ENCODE peak calls at places on chromosomes 13 and 19, in six cellular contexts. One of them, this sample, is unnamed.

GRCh38 chr19:51366999-51367564 is 894 bp upstream of the ETFB start:
- DNase-seq in AG04450: no peak
- DNase-seq in cardiac fibroblast: no peak
- DNase-seq in brain microvascular endothelial cell: no peak
- DNase-seq in body of pancreas: no peak
- DNase-seq in neural crest cell: no peak
- DNase-seq in this sample: no peak

GRCh38 chr13:42280537-42280936 is 8.6 kb downstream of the AKAP11 start:
- DNase-seq in AG04450: no peak
- DNase-seq in cardiac fibroblast: no peak
- DNase-seq in brain microvascular endothelial cell: no peak
- DNase-seq in body of pancreas: no peak
- DNase-seq in neural crest cell: no peak
- DNase-seq in this sample: no peak

GRCh38 chr13:46369506-46370268 is 17.4 kb downstream of the RUBCNL start:
- DNase-seq in AG04450: peak
- DNase-seq in cardiac fibroblast: peak
- DNase-seq in brain microvascular endothelial cell: peak
- DNase-seq in body of pancreas: no peak
- DNase-seq in neural crest cell: no peak
- DNase-seq in this sample: no peak

GRCh38 chr19:18433039-18433691 is 4.8 kb downstream of the ISYNA1 start:
- DNase-seq in AG04450: no peak
- DNase-seq in cardiac fibroblast: no peak
- DNase-seq in brain microvascular endothelial cell: no peak
- DNase-seq in body of pancreas: no peak
- DNase-seq in neural crest cell: no peak
- DNase-seq in this sample: peak

GRCh38 chr19:38675611-38676010 is 28.2 kb downstream of the ACTN4 start:
- DNase-seq in AG04450: no peak
- DNase-seq in cardiac fibroblast: no peak
- DNase-seq in brain microvascular endothelial cell: no peak
- DNase-seq in body of pancreas: no peak
- DNase-seq in neural crest cell: no peak
- DNase-seq in this sample: no peak

GRCh38 chr13:60701919-60702318 is 304.9 kb downstream of the TDRD3 start:
- DNase-seq in AG04450: no peak
- DNase-seq in cardiac fibroblast: no peak
- DNase-seq in brain microvascular endothelial cell: no peak
- DNase-seq in body of pancreas: no peak
- DNase-seq in neural crest cell: no peak
- DNase-seq in this sample: no peak

GRCh38 chr19:16315825-16316505 is 8.7 kb upstream of the KLF2 start:
- DNase-seq in AG04450: peak
- DNase-seq in cardiac fibroblast: peak
- DNase-seq in brain microvascular endothelial cell: peak
- DNase-seq in body of pancreas: no peak
- DNase-seq in neural crest cell: no peak
- DNase-seq in this sample: no peak

GRCh38 chr19:3822683-3823344 is 36.6 kb upstream of the MATK start:
- DNase-seq in AG04450: no peak
- DNase-seq in cardiac fibroblast: no peak
- DNase-seq in brain microvascular endothelial cell: no peak
- DNase-seq in body of pancreas: no peak
- DNase-seq in neural crest cell: no peak
- DNase-seq in this sample: no peak

GRCh38 chr13:24680258-24680920 is at the start of gene ATP12A:
- DNase-seq in AG04450: no peak
- DNase-seq in cardiac fibroblast: no peak
- DNase-seq in brain microvascular endothelial cell: no peak
- DNase-seq in body of pancreas: peak
- DNase-seq in neural crest cell: no peak
- DNase-seq in this sample: no peak

GRCh38 chr19:19591133-19591825 is 27.2 kb downstream of the PBX4 start:
- DNase-seq in AG04450: peak
- DNase-seq in cardiac fibroblast: peak
- DNase-seq in brain microvascular endothelial cell: peak
- DNase-seq in body of pancreas: peak
- DNase-seq in neural crest cell: no peak
- DNase-seq in this sample: no peak

GRCh38 chr13:25958983-25959382 is 92.8 kb downstream of the SHISA2 start:
- DNase-seq in AG04450: no peak
- DNase-seq in cardiac fibroblast: no peak
- DNase-seq in brain microvascular endothelial cell: no peak
- DNase-seq in body of pancreas: no peak
- DNase-seq in neural crest cell: no peak
- DNase-seq in this sample: no peak

GRCh38 chr19:54137913-54138776 is 583 bp downstream of the CNOT3 start:
- DNase-seq in AG04450: no peak
- DNase-seq in cardiac fibroblast: peak
- DNase-seq in brain microvascular endothelial cell: no peak
- DNase-seq in body of pancreas: peak
- DNase-seq in neural crest cell: no peak
- DNase-seq in this sample: no peak

GRCh38 chr13:30905932-30906383 is at the start of gene MEDAG:
- DNase-seq in AG04450: no peak
- DNase-seq in cardiac fibroblast: peak
- DNase-seq in brain microvascular endothelial cell: peak
- DNase-seq in body of pancreas: peak
- DNase-seq in neural crest cell: no peak
- DNase-seq in this sample: no peak

GRCh38 chr19:3606690-3607289 is at the start of gene TBXA2R:
- DNase-seq in AG04450: no peak
- DNase-seq in cardiac fibroblast: peak
- DNase-seq in brain microvascular endothelial cell: peak
- DNase-seq in body of pancreas: peak
- DNase-seq in neural crest cell: no peak
- DNase-seq in this sample: no peak

GRCh38 chr19:492091-492531 is 4.2 kb upstream of the MADCAM1 start:
- DNase-seq in AG04450: no peak
- DNase-seq in cardiac fibroblast: no peak
- DNase-seq in brain microvascular endothelial cell: no peak
- DNase-seq in body of pancreas: no peak
- DNase-seq in neural crest cell: no peak
- DNase-seq in this sample: no peak

GRCh38 chr13:76820759-76821158 is 65.4 kb downstream of the KCTD12 start:
- DNase-seq in AG04450: no peak
- DNase-seq in cardiac fibroblast: peak
- DNase-seq in brain microvascular endothelial cell: no peak
- DNase-seq in body of pancreas: no peak
- DNase-seq in neural crest cell: no peak
- DNase-seq in this sample: no peak

GRCh38 chr13:76825415-76825814 is 60.8 kb downstream of the KCTD12 start:
- DNase-seq in AG04450: no peak
- DNase-seq in cardiac fibroblast: no peak
- DNase-seq in brain microvascular endothelial cell: peak
- DNase-seq in body of pancreas: no peak
- DNase-seq in neural crest cell: no peak
- DNase-seq in this sample: no peak

GRCh38 chr13:76826527-76826926 is 59.7 kb downstream of the KCTD12 start:
- DNase-seq in AG04450: no peak
- DNase-seq in cardiac fibroblast: no peak
- DNase-seq in brain microvascular endothelial cell: no peak
- DNase-seq in body of pancreas: no peak
- DNase-seq in neural crest cell: no peak
- DNase-seq in this sample: no peak

GRCh38 chr13:76823969-76824368 is 62.2 kb downstream of the KCTD12 start:
- DNase-seq in AG04450: no peak
- DNase-seq in cardiac fibroblast: no peak
- DNase-seq in brain microvascular endothelial cell: no peak
- DNase-seq in body of pancreas: no peak
- DNase-seq in neural crest cell: no peak
- DNase-seq in this sample: no peak

DNA sequence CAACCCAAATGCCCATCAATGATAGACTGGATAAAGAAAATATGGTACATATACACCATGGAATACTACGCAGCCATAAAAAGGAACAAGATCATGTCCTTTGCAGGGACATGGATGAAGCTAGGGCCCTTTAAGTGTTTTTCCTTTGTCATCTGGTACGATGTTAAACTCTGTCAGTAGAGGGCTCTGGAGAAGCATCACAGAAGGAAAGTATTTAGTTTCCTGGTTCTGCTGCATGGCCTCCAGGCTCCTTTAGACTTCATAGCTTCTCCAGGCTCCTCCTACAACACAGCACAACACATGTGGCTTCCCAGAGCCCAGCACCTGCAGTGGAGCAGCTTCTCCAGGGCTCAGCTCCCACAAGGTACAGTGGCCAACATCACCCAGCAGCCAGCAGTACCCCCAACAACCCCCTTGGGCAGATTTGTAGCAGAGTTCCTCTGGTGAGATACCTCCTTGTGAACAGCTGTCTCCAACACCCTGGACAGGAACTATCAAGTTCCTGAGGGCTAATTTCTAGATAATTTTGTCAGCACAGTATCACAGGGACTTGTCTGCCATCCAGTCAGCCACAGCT is 63.4 kb downstream of the KCTD12 start:
- DNase-seq in AG04450: no peak
- DNase-seq in cardiac fibroblast: peak
- DNase-seq in brain microvascular endothelial cell: no peak
- DNase-seq in body of pancreas: no peak
- DNase-seq in neural crest cell: no peak
- DNase-seq in this sample: no peak
- TF ChIP-seq CTCF in AG04450: peak
- TF ChIP-seq CTCF in cardiac fibroblast: peak
- TF ChIP-seq CTCF in brain microvascular endothelial cell: peak
- TF ChIP-seq CTCF in body of pancreas: no peak
- TF ChIP-seq CTCF in neural crest cell: no peak
- TF ChIP-seq CTCF in this sample: no peak

GRCh38 chr19:39679791-39680168 is 24.1 kb downstream of the LGALS16 start:
- DNase-seq in AG04450: no peak
- DNase-seq in cardiac fibroblast: no peak
- DNase-seq in brain microvascular endothelial cell: no peak
- DNase-seq in body of pancreas: no peak
- DNase-seq in neural crest cell: no peak
- DNase-seq in this sample: no peak
- TF ChIP-seq CTCF in AG04450: no peak
- TF ChIP-seq CTCF in cardiac fibroblast: no peak
- TF ChIP-seq CTCF in brain microvascular endothelial cell: no peak
- TF ChIP-seq CTCF in body of pancreas: no peak
- TF ChIP-seq CTCF in neural crest cell: no peak
- TF ChIP-seq CTCF in this sample: no peak

GRCh38 chr13:52141299-52141698 is 12.4 kb upstream of the NEK5 start:
- DNase-seq in AG04450: no peak
- DNase-seq in cardiac fibroblast: no peak
- DNase-seq in brain microvascular endothelial cell: no peak
- DNase-seq in body of pancreas: no peak
- DNase-seq in neural crest cell: no peak
- DNase-seq in this sample: no peak
- TF ChIP-seq CTCF in AG04450: peak
- TF ChIP-seq CTCF in cardiac fibroblast: no peak
- TF ChIP-seq CTCF in brain microvascular endothelial cell: no peak
- TF ChIP-seq CTCF in body of pancreas: no peak
- TF ChIP-seq CTCF in neural crest cell: no peak
- TF ChIP-seq CTCF in this sample: no peak

DNA sequence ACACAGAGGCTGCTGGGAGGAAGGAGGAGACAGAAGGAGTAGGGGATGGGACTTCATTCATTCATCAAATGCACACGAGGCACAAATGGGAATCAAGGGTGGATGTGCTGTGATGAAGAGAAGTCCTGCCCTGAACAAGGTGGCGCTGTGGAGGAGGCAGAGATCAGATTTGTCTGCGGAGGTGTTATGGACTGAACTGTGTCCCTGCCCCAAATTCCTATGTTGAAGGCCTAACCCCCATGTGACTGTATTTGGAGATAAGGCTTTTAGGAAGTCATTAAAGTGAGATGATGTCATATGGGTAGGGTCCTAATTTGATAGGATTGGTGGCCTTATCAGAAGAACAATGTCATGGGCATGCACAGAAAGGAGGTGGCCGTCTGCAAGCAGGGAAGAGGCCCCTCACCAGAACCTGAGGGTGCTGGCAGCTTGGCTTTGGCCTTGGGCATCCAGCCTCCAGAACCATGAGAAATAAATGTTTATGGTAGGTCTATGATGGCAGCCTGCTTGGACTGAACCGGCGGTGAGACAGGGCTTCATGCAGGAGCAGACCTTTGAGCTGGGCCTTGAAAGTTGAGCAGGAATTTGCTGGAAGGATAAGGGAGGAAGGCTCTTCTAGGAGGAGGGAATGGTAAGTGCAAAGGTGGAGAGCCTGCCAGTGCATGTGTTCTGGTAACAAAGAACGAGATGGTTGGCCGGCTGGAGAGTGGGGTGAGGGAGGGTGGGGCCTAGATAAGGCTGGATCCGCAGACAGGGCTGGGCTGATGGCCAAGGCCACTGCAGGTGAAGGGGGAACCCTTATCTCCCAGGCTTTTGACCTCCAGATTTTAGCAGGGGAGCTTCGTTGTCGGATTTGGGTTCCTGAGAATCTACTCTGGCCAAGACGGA is 2.7 kb upstream of the CEBPA start:
- DNase-seq in AG04450: no peak
- DNase-seq in cardiac fibroblast: no peak
- DNase-seq in brain microvascular endothelial cell: no peak
- DNase-seq in body of pancreas: peak
- DNase-seq in neural crest cell: no peak
- DNase-seq in this sample: no peak
- TF ChIP-seq CTCF in AG04450: no peak
- TF ChIP-seq CTCF in cardiac fibroblast: no peak
- TF ChIP-seq CTCF in brain microvascular endothelial cell: no peak
- TF ChIP-seq CTCF in body of pancreas: no peak
- TF ChIP-seq CTCF in neural crest cell: no peak
- TF ChIP-seq CTCF in this sample: no peak

DNA sequence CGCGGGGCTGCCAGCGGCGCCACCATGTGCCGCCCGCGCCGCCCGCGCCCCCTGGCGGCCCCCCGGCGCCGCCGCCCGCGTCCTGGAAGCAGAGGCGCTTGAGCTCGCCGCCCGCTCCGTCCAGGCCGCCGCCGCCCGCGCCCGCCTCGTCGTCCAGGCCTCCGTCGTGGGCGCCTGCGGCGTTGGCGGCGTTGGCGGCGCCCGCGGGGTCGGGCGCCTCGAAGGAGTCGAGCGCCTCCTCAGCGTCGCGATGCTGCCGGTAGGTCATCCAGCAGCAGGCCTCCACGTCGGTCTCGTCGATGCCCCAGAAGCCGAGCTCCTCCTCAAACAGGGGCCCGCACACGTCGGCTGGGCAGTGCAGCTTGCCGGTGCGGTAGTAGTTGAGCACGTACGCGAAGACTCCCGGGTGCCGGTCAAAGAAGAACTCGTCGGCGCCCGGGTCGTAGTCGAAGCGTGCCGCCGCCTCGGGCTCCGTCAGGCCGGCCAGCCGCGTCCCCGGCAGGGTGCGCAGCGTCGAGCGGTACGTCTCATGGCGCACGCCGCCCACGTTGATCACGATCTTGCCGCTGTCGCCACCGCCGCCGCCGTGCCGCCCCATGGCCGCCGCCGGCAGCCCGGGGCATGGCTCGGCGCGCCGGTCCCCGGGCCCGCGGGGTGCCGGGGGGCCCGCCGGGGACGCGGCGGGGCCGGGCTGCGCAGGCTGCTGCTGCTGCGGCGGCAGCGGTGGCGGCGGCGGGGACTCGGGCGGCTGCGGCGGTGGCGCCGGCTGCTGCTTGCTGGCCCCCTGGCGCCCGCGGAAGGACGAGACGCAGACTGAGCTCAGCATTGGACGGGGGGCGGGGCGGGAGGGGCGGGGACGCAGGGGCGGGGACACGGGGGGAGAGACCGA is 676 bp downstream of the KCNC3 start:
- DNase-seq in AG04450: no peak
- DNase-seq in cardiac fibroblast: peak
- DNase-seq in brain microvascular endothelial cell: no peak
- DNase-seq in body of pancreas: peak
- DNase-seq in neural crest cell: no peak
- DNase-seq in this sample: no peak
- TF ChIP-seq CTCF in AG04450: no peak
- TF ChIP-seq CTCF in cardiac fibroblast: no peak
- TF ChIP-seq CTCF in brain microvascular endothelial cell: peak
- TF ChIP-seq CTCF in body of pancreas: no peak
- TF ChIP-seq CTCF in neural crest cell: peak
- TF ChIP-seq CTCF in this sample: no peak